ENCODE peak calls at places on chromosomes 11 and 22, in nine cellular contexts. One of them, this sample, is unnamed.
A peak's percentile ranks its signal among the peaks of the same experiment; 100 is the strongest.

GRCh38 chr11:117822031-117822521 is 2.5 kb downstream of the FXYD2 start:
- DNase-seq in uterus: no peak
- DNase-seq in transverse colon: peak; percentile 49
- DNase-seq in fibroblast of lung: no peak
- DNase-seq in right atrium auricular region: no peak
- DNase-seq in body of pancreas: peak; percentile 71
- DNase-seq in IMR-90: no peak
- DNase-seq in astrocyte: no peak
- DNase-seq in effector memory CD4-positive, alpha-beta T cell: no peak
- DNase-seq in this sample: peak; percentile 51

GRCh38 chr11:70829160-70829899 is 423.0 kb downstream of the SHANK2 start:
- DNase-seq in uterus: no peak
- DNase-seq in transverse colon: no peak
- DNase-seq in fibroblast of lung: no peak
- DNase-seq in right atrium auricular region: no peak
- DNase-seq in body of pancreas: no peak
- DNase-seq in IMR-90: no peak
- DNase-seq in astrocyte: no peak
- DNase-seq in effector memory CD4-positive, alpha-beta T cell: no peak
- DNase-seq in this sample: no peak

GRCh38 chr11:64181506-64182411 is 4.2 kb upstream of the STIP1 start:
- DNase-seq in uterus: peak; percentile 95
- DNase-seq in transverse colon: peak; percentile 93
- DNase-seq in fibroblast of lung: peak; percentile 93
- DNase-seq in right atrium auricular region: peak; percentile 98
- DNase-seq in body of pancreas: peak; percentile 97
- DNase-seq in IMR-90: peak; percentile 93
- DNase-seq in astrocyte: peak; percentile 87
- DNase-seq in effector memory CD4-positive, alpha-beta T cell: no peak
- DNase-seq in this sample: peak; percentile 94

GRCh38 chr11:69080361-69080973 is 31.7 kb downstream of the TPCN2 start:
- DNase-seq in uterus: no peak
- DNase-seq in transverse colon: no peak
- DNase-seq in fibroblast of lung: peak; percentile 43
- DNase-seq in right atrium auricular region: no peak
- DNase-seq in body of pancreas: no peak
- DNase-seq in IMR-90: peak; percentile 25
- DNase-seq in astrocyte: peak; percentile 45
- DNase-seq in effector memory CD4-positive, alpha-beta T cell: no peak
- DNase-seq in this sample: no peak

GRCh38 chr11:34585870-34586654 is 34.8 kb upstream of the EHF start:
- DNase-seq in uterus: no peak
- DNase-seq in transverse colon: no peak
- DNase-seq in fibroblast of lung: peak; percentile 87
- DNase-seq in right atrium auricular region: no peak
- DNase-seq in body of pancreas: no peak
- DNase-seq in IMR-90: peak; percentile 71
- DNase-seq in astrocyte: peak; percentile 36
- DNase-seq in effector memory CD4-positive, alpha-beta T cell: no peak
- DNase-seq in this sample: no peak

GRCh38 chr11:8636127-8636526 is 42.1 kb upstream of the STK33 start:
- DNase-seq in uterus: no peak
- DNase-seq in transverse colon: no peak
- DNase-seq in fibroblast of lung: no peak
- DNase-seq in right atrium auricular region: no peak
- DNase-seq in body of pancreas: no peak
- DNase-seq in IMR-90: no peak
- DNase-seq in astrocyte: no peak
- DNase-seq in effector memory CD4-positive, alpha-beta T cell: no peak
- DNase-seq in this sample: no peak

GRCh38 chr11:67649634-67650540 is 643 bp downstream of the ACY3 start:
- DNase-seq in uterus: no peak
- DNase-seq in transverse colon: no peak
- DNase-seq in fibroblast of lung: no peak
- DNase-seq in right atrium auricular region: no peak
- DNase-seq in body of pancreas: no peak
- DNase-seq in IMR-90: no peak
- DNase-seq in astrocyte: no peak
- DNase-seq in effector memory CD4-positive, alpha-beta T cell: no peak
- DNase-seq in this sample: no peak

GRCh38 chr11:128669491-128669890 is 24.4 kb upstream of the FLI1 start:
- DNase-seq in uterus: no peak
- DNase-seq in transverse colon: no peak
- DNase-seq in fibroblast of lung: peak; percentile 70
- DNase-seq in right atrium auricular region: no peak
- DNase-seq in body of pancreas: no peak
- DNase-seq in IMR-90: peak; percentile 52
- DNase-seq in astrocyte: peak; percentile 49
- DNase-seq in effector memory CD4-positive, alpha-beta T cell: no peak
- DNase-seq in this sample: no peak

GRCh38 chr11:68117896-68118470 is 3.2 kb downstream of the CHKA start:
- DNase-seq in uterus: no peak
- DNase-seq in transverse colon: no peak
- DNase-seq in fibroblast of lung: no peak
- DNase-seq in right atrium auricular region: no peak
- DNase-seq in body of pancreas: no peak
- DNase-seq in IMR-90: no peak
- DNase-seq in astrocyte: no peak
- DNase-seq in effector memory CD4-positive, alpha-beta T cell: no peak
- DNase-seq in this sample: no peak

GRCh38 chr11:118295834-118296454 is 8.6 kb upstream of the CD3E start:
- DNase-seq in uterus: no peak
- DNase-seq in transverse colon: peak; percentile 34
- DNase-seq in fibroblast of lung: peak; percentile 15
- DNase-seq in right atrium auricular region: no peak
- DNase-seq in body of pancreas: peak; percentile 55
- DNase-seq in IMR-90: peak; percentile 12
- DNase-seq in astrocyte: peak; percentile 18
- DNase-seq in effector memory CD4-positive, alpha-beta T cell: no peak
- DNase-seq in this sample: peak; percentile 19

GRCh38 chr22:18156878-18157713 is 7.1 kb downstream of the USP18 start:
- DNase-seq in uterus: peak; percentile 63
- DNase-seq in transverse colon: peak; percentile 71
- DNase-seq in fibroblast of lung: peak; percentile 97
- DNase-seq in right atrium auricular region: peak; percentile 84
- DNase-seq in body of pancreas: peak; percentile 61
- DNase-seq in IMR-90: peak; percentile 99
- DNase-seq in astrocyte: peak; percentile 100
- DNase-seq in effector memory CD4-positive, alpha-beta T cell: no peak
- DNase-seq in this sample: peak; percentile 48

GRCh38 chr11:10263929-10264328 is 30.1 kb downstream of the SBF2 start:
- DNase-seq in uterus: no peak
- DNase-seq in transverse colon: no peak
- DNase-seq in fibroblast of lung: peak; percentile 17
- DNase-seq in right atrium auricular region: no peak
- DNase-seq in body of pancreas: no peak
- DNase-seq in IMR-90: peak; percentile 85
- DNase-seq in astrocyte: peak; percentile 84
- DNase-seq in effector memory CD4-positive, alpha-beta T cell: no peak
- DNase-seq in this sample: no peak

GRCh38 chr11:62707277-62707771 is at the start of the genes BSCL2 and GNG3:
- DNase-seq in uterus: no peak
- DNase-seq in transverse colon: no peak
- DNase-seq in fibroblast of lung: no peak
- DNase-seq in right atrium auricular region: no peak
- DNase-seq in body of pancreas: no peak
- DNase-seq in IMR-90: no peak
- DNase-seq in astrocyte: no peak
- DNase-seq in effector memory CD4-positive, alpha-beta T cell: no peak
- DNase-seq in this sample: no peak

GRCh38 chr11:47271961-47272661 is 2.2 kb downstream of the MADD start:
- DNase-seq in uterus: no peak
- DNase-seq in transverse colon: peak; percentile 60
- DNase-seq in fibroblast of lung: no peak
- DNase-seq in right atrium auricular region: no peak
- DNase-seq in body of pancreas: peak; percentile 70
- DNase-seq in IMR-90: no peak
- DNase-seq in astrocyte: no peak
- DNase-seq in effector memory CD4-positive, alpha-beta T cell: no peak
- DNase-seq in this sample: no peak

GRCh38 chr11:45918331-45918941 is 759 bp upstream of the PEX16 start:
- DNase-seq in uterus: peak; percentile 88
- DNase-seq in transverse colon: peak; percentile 90
- DNase-seq in fibroblast of lung: peak; percentile 63
- DNase-seq in right atrium auricular region: peak; percentile 87
- DNase-seq in body of pancreas: peak; percentile 88
- DNase-seq in IMR-90: peak; percentile 64
- DNase-seq in astrocyte: peak; percentile 44
- DNase-seq in effector memory CD4-positive, alpha-beta T cell: peak; percentile 40
- DNase-seq in this sample: peak; percentile 79

GRCh38 chr11:95289378-95289777 is 58.4 kb upstream of the SESN3 start:
- DNase-seq in uterus: no peak
- DNase-seq in transverse colon: no peak
- DNase-seq in fibroblast of lung: no peak
- DNase-seq in right atrium auricular region: no peak
- DNase-seq in body of pancreas: no peak
- DNase-seq in IMR-90: no peak
- DNase-seq in astrocyte: peak; percentile 46
- DNase-seq in effector memory CD4-positive, alpha-beta T cell: no peak
- DNase-seq in this sample: no peak

GRCh38 chr22:38632528-38632927 is 23.7 kb downstream of the FAM227A start:
- DNase-seq in uterus: no peak
- DNase-seq in transverse colon: no peak
- DNase-seq in fibroblast of lung: no peak
- DNase-seq in right atrium auricular region: no peak
- DNase-seq in body of pancreas: no peak
- DNase-seq in IMR-90: no peak
- DNase-seq in astrocyte: no peak
- DNase-seq in effector memory CD4-positive, alpha-beta T cell: no peak
- DNase-seq in this sample: no peak
- H3K9me3 ChIP-seq in uterus: no peaks in the 10 kb centered on the region
- H3K9me3 ChIP-seq in transverse colon: no peaks in the 10 kb centered on the region
- H3K9me3 ChIP-seq in fibroblast of lung: no peaks in the 10 kb centered on the region
- H3K9me3 ChIP-seq in right atrium auricular region: no peaks in the 10 kb centered on the region
- H3K9me3 ChIP-seq in body of pancreas: no peaks in the 10 kb centered on the region
- H3K9me3 ChIP-seq in IMR-90: no peaks in the 10 kb centered on the region
- H3K9me3 ChIP-seq in astrocyte: no peaks in the 10 kb centered on the region
- H3K9me3 ChIP-seq in effector memory CD4-positive, alpha-beta T cell: no peaks in the 10 kb centered on the region
- H3K9me3 ChIP-seq in this sample: no peaks in the 10 kb centered on the region

GRCh38 chr22:47550524-47551437 is 788.3 kb downstream of the TBC1D22A start:
- DNase-seq in uterus: no peak
- DNase-seq in transverse colon: no peak
- DNase-seq in fibroblast of lung: no peak
- DNase-seq in right atrium auricular region: peak; percentile 47
- DNase-seq in body of pancreas: no peak
- DNase-seq in IMR-90: no peak
- DNase-seq in astrocyte: no peak
- DNase-seq in effector memory CD4-positive, alpha-beta T cell: no peak
- DNase-seq in this sample: no peak
- H3K9me3 ChIP-seq in uterus: no peaks in the 10 kb centered on the region
- H3K9me3 ChIP-seq in transverse colon: no peaks in the 10 kb centered on the region
- H3K9me3 ChIP-seq in fibroblast of lung: no peaks in the 10 kb centered on the region
- H3K9me3 ChIP-seq in right atrium auricular region: no peaks in the 10 kb centered on the region
- H3K9me3 ChIP-seq in body of pancreas: no peaks in the 10 kb centered on the region
- H3K9me3 ChIP-seq in IMR-90: peaks cover 41% of the 10 kb centered on the region
- H3K9me3 ChIP-seq in astrocyte: peaks cover 18% of the 10 kb centered on the region
- H3K9me3 ChIP-seq in effector memory CD4-positive, alpha-beta T cell: no peaks in the 10 kb centered on the region
- H3K9me3 ChIP-seq in this sample: no peaks in the 10 kb centered on the region

GRCh38 chr22:26697151-26697550 is 39.8 kb downstream of the MIAT start:
- DNase-seq in uterus: no peak
- DNase-seq in transverse colon: no peak
- DNase-seq in fibroblast of lung: no peak
- DNase-seq in right atrium auricular region: no peak
- DNase-seq in body of pancreas: no peak
- DNase-seq in IMR-90: no peak
- DNase-seq in astrocyte: no peak
- DNase-seq in effector memory CD4-positive, alpha-beta T cell: no peak
- DNase-seq in this sample: no peak
- H3K9me3 ChIP-seq in uterus: no peaks in the 10 kb centered on the region
- H3K9me3 ChIP-seq in transverse colon: no peaks in the 10 kb centered on the region
- H3K9me3 ChIP-seq in fibroblast of lung: no peaks in the 10 kb centered on the region
- H3K9me3 ChIP-seq in right atrium auricular region: no peaks in the 10 kb centered on the region
- H3K9me3 ChIP-seq in body of pancreas: no peaks in the 10 kb centered on the region
- H3K9me3 ChIP-seq in IMR-90: peaks cover 3% of the 10 kb centered on the region
- H3K9me3 ChIP-seq in astrocyte: no peaks in the 10 kb centered on the region
- H3K9me3 ChIP-seq in effector memory CD4-positive, alpha-beta T cell: no peaks in the 10 kb centered on the region
- H3K9me3 ChIP-seq in this sample: no peaks in the 10 kb centered on the region

GRCh38 chr11:50267851-50268250 is 235.2 kb downstream of the OR4C45 start:
- DNase-seq in uterus: no peak
- DNase-seq in transverse colon: no peak
- DNase-seq in fibroblast of lung: no peak
- DNase-seq in right atrium auricular region: no peak
- DNase-seq in body of pancreas: no peak
- DNase-seq in IMR-90: no peak
- DNase-seq in astrocyte: no peak
- DNase-seq in effector memory CD4-positive, alpha-beta T cell: no peak
- DNase-seq in this sample: no peak
- H3K9me3 ChIP-seq in uterus: no peaks in the 10 kb centered on the region
- H3K9me3 ChIP-seq in transverse colon: peaks cover 3% of the 10 kb centered on the region
- H3K9me3 ChIP-seq in fibroblast of lung: no peaks in the 10 kb centered on the region
- H3K9me3 ChIP-seq in right atrium auricular region: no peaks in the 10 kb centered on the region
- H3K9me3 ChIP-seq in body of pancreas: no peaks in the 10 kb centered on the region
- H3K9me3 ChIP-seq in IMR-90: peaks cover 7% of the 10 kb centered on the region
- H3K9me3 ChIP-seq in astrocyte: no peaks in the 10 kb centered on the region
- H3K9me3 ChIP-seq in effector memory CD4-positive, alpha-beta T cell: no peaks in the 10 kb centered on the region
- H3K9me3 ChIP-seq in this sample: no peaks in the 10 kb centered on the region

GRCh38 chr22:48919851-48920589 is 907.7 kb downstream of the BRD1 start:
- DNase-seq in uterus: no peak
- DNase-seq in transverse colon: no peak
- DNase-seq in fibroblast of lung: no peak
- DNase-seq in right atrium auricular region: peak; percentile 40
- DNase-seq in body of pancreas: no peak
- DNase-seq in IMR-90: no peak
- DNase-seq in astrocyte: no peak
- DNase-seq in effector memory CD4-positive, alpha-beta T cell: no peak
- DNase-seq in this sample: no peak
- H3K9me3 ChIP-seq in uterus: no peaks in the 10 kb centered on the region
- H3K9me3 ChIP-seq in transverse colon: no peaks in the 10 kb centered on the region
- H3K9me3 ChIP-seq in fibroblast of lung: no peaks in the 10 kb centered on the region
- H3K9me3 ChIP-seq in right atrium auricular region: no peaks in the 10 kb centered on the region
- H3K9me3 ChIP-seq in body of pancreas: no peaks in the 10 kb centered on the region
- H3K9me3 ChIP-seq in IMR-90: peaks cover 45% of the 10 kb centered on the region
- H3K9me3 ChIP-seq in astrocyte: peaks cover 2% of the 10 kb centered on the region
- H3K9me3 ChIP-seq in effector memory CD4-positive, alpha-beta T cell: no peaks in the 10 kb centered on the region
- H3K9me3 ChIP-seq in this sample: no peaks in the 10 kb centered on the region

DNA sequence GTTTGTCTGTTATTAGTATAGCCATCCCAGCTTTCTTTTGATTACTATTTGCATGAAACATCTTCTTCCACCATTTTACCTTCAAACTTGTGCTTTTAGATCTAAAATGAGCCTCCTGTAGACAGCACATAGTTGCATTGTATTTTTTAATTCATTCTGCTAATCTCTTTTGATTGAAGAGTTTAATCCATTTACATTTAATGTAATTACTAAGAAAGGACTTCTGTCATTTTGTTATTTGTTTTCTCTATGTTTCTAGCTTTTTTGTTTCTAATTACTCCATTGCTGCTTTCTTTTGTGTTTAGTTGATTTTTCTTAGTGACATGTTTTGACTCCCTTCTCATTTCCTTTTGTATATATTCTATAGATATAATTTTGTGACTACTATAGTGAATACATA is 43.7 kb upstream of the ZBTB44 start:
- DNase-seq in uterus: no peak
- DNase-seq in transverse colon: no peak
- DNase-seq in fibroblast of lung: no peak
- DNase-seq in right atrium auricular region: no peak
- DNase-seq in body of pancreas: no peak
- DNase-seq in IMR-90: no peak
- DNase-seq in astrocyte: no peak
- DNase-seq in effector memory CD4-positive, alpha-beta T cell: no peak
- DNase-seq in this sample: no peak
- H3K9me3 ChIP-seq in uterus: no peaks in the 10 kb centered on the region
- H3K9me3 ChIP-seq in transverse colon: peaks cover 20% of the 10 kb centered on the region
- H3K9me3 ChIP-seq in fibroblast of lung: no peaks in the 10 kb centered on the region
- H3K9me3 ChIP-seq in right atrium auricular region: no peaks in the 10 kb centered on the region
- H3K9me3 ChIP-seq in body of pancreas: no peaks in the 10 kb centered on the region
- H3K9me3 ChIP-seq in IMR-90: no peaks in the 10 kb centered on the region
- H3K9me3 ChIP-seq in astrocyte: no peaks in the 10 kb centered on the region
- H3K9me3 ChIP-seq in effector memory CD4-positive, alpha-beta T cell: no peaks in the 10 kb centered on the region
- H3K9me3 ChIP-seq in this sample: no peaks in the 10 kb centered on the region